ENCODE peak calls at places on chromosomes 16 and 17, in four cellular contexts. Y, P, W and H are unnamed samples.

GRCh38 chr16:46765050-46765449 is 16.9 kb upstream of the MYLK3 start:
- DNase-seq in Y (no peak), P (peak), W (no peak), H (no peak)

GRCh38 chr17:36934759-36935630 is 2.3 kb upstream of the LHX1 start:
- DNase-seq in Y (no peak), P (no peak), W (no peak), H (no peak)

GRCh38 chr17:35915153-35915969 is 15.2 kb downstream of the RDM1 start:
- DNase-seq in Y (no peak), P (no peak), W (no peak), H (no peak)

GRCh38 chr17:538096-538973 is 176.3 kb downstream of the VPS53 start:
- DNase-seq in Y (no peak), P (no peak), W (no peak), H (no peak)

GRCh38 chr17:80071116-80071980 is 30.0 kb upstream of the GAA start:
- DNase-seq in Y (peak), P (peak), W (no peak), H (no peak)

GRCh38 chr17:61464121-61464905 is 12.1 kb downstream of the TBX4 start:
- DNase-seq in Y (no peak), P (no peak), W (no peak), H (no peak)

GRCh38 chr16:17944345-17944744 is 392.2 kb downstream of the NPIPA8 start:
- DNase-seq in Y (no peak), P (no peak), W (no peak), H (no peak)

GRCh38 chr17:65278820-65279184 is 141.6 kb downstream of the RGS9 start:
- DNase-seq in Y (no peak), P (no peak), W (no peak), H (no peak)

GRCh38 chr17:4503283-4504005 is 4.8 kb downstream of the SPNS2 start:
- DNase-seq in Y (no peak), P (no peak), W (no peak), H (no peak)

GRCh38 chr16:83717814-83718213 is 90.0 kb upstream of the HSBP1 start:
- DNase-seq in Y (no peak), P (peak), W (no peak), H (no peak)

GRCh38 chr16:83715217-83715920 is 92.4 kb upstream of the HSBP1 start:
- DNase-seq in Y (no peak), P (no peak), W (no peak), H (no peak)

GRCh38 chr16:83720213-83720612 is 87.6 kb upstream of the HSBP1 start:
- DNase-seq in Y (no peak), P (no peak), W (no peak), H (no peak)

GRCh38 chr16:83714286-83714685 is 93.5 kb upstream of the HSBP1 start:
- DNase-seq in Y (no peak), P (no peak), W (no peak), H (no peak)

DNA sequence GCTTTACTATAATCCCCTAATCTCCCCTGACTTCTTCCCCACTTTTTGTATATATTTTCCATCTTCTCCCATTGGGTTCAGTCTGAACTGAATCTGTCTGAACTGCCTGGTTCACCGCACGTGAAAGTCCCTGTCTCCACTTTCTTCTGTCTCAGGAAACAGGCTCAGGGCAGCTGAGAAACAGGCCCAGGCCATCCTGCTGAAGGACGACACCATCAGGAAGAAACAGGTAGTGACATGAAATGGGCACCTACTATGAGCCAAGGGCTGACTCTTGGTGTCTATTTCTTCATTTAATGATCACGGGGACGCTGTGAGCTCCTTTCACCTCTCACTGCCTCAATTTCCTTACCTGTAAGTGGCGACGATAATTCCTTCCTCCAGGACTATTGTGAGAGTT is 90.5 kb upstream of the HSBP1 start:
- DNase-seq in Y (no peak), P (no peak), W (no peak), H (no peak)
- TF ChIP-seq CTCF in Y (no peak), P (no peak), W (no peak), H (no peak)

GRCh38 chr16:67447508-67448076 is 16.7 kb downstream of the HSD11B2 start:
- DNase-seq in Y (peak), P (peak), W (peak), H (no peak)
- TF ChIP-seq CTCF in Y (peak), P (peak), W (peak), H (peak)

GRCh38 chr17:18954321-18954720 is 2.4 kb downstream of the SLC5A10 start:
- DNase-seq in Y (no peak), P (no peak), W (no peak), H (no peak)

GRCh38 chr17:18950944-18951905 is 740 bp upstream of the SLC5A10 start:
- DNase-seq in Y (peak), P (no peak), W (no peak), H (no peak)

GRCh38 chr17:18953231-18953728 is 1.3 kb downstream of the SLC5A10 start:
- DNase-seq in Y (no peak), P (no peak), W (no peak), H (no peak)

GRCh38 chr17:18949566-18949965 is 2.4 kb upstream of the SLC5A10 start:
- DNase-seq in Y (no peak), P (no peak), W (no peak), H (no peak)

DNA sequence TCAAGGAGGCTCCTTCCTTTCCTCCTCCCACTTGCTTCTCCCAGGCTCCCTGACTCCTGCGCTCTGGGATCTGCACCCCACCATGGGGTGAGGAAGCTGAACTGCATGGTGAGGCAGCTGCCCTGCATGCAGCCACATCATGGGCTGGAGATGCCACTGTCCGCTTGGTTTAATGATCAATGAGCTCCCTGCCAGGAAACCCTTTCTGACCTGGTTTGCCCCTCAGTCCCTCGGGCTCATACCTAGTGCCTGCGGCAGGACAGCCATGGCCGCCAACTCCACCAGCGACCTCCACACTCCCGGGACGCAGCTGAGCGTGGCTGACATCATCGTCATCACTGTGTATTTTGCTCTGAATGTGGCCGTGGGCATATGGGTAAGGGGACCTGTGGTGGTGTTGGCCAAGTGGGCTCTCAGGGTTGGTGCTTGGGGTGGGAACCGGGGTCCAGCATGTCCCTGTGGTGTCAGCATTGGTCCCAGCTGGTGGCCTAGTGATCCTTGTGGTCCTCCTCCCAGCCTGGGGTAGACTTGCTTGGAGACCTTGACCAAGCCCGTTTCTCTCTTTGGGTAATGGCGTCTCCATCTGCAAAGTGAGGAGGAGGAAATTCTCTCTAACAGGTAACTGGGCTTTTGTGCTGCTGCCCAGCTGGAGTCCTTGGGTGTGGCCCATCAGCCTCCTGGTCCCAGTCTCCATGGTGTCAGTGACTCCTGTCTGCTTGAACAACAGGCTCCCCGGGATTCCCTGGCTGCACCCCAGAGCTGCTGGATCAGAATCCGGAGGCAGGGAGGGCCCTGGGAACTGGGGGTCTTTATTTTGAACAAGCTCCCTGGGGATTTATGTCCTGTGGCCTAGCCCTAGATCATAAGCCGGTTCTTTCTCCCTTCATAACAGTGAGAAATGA is at the start of gene SLC5A10:
- DNase-seq in Y (no peak), P (no peak), W (no peak), H (no peak)
- TF ChIP-seq CTCF in Y (no peak), P (peak), W (no peak), H (peak)

GRCh38 chr17:73304971-73305786 is 6.6 kb downstream of the CDC42EP4 start:
- DNase-seq in Y (no peak), P (peak), W (no peak), H (no peak)
- TF ChIP-seq CTCF in Y (no peak), P (peak), W (no peak), H (no peak)

GRCh38 chr17:39667262-39668140 is 752 bp upstream of the PNMT start:
- DNase-seq in Y (no peak), P (no peak), W (no peak), H (no peak)

GRCh38 chr17:39666231-39666600 is 1.1 kb downstream of the TCAP start:
- DNase-seq in Y (no peak), P (no peak), W (no peak), H (no peak)

GRCh38 chr17:39664581-39665561 is at the start of gene TCAP:
- DNase-seq in Y (no peak), P (no peak), W (no peak), H (no peak)

GRCh38 chr17:39666601-39667261 is 1.5 kb upstream of the PNMT start:
- DNase-seq in Y (no peak), P (peak), W (no peak), H (no peak)

GRCh38 chr17:39665642-39666221 is 583 bp downstream of the TCAP start:
- DNase-seq in Y (no peak), P (no peak), W (no peak), H (no peak)
- TF ChIP-seq CTCF in Y (no peak), P (no peak), W (no peak), H (peak)

GRCh38 chr16:73390491-73390890 is 342.6 kb upstream of the ZFHX3 start:
- DNase-seq in Y (no peak), P (no peak), W (no peak), H (no peak)
- TF ChIP-seq CTCF in Y (no peak), P (no peak), W (no peak), H (no peak)

DNA sequence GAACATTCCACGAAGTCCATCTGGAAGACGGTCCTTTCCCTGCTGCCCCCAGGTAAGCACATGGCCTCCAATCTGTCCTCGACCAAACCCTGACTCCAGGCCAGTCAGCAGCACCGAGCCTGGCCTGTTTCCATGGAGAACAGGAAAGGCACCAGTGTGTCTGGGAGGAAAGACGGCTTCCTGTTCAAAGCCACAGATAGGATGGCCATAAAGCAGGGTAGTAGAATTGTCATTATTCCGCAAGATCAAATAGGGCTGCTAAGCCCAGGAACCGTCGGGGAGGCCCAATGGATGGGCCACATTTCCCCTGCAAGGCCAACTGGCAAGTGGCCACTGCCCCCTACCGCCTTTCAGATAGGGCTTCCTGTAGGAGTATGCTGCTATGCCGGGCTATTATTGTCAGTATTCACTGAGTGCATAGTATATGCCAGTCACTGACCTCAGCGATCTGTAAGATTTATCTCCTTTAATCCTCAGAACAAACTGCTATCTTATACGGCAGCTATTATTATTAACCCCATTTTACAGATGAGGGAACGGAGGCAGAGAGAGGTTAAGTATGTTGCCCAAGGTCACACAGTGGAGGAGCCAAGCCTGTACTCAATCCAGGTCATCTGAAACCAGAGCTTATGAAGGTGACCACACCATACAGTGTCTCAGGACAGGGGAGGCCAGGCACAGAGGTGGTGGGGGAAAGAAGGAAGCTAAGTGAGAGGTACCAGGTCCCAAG is 23.0 kb upstream of the PLCG2 start:
- DNase-seq in Y (no peak), P (peak), W (no peak), H (no peak)
- TF ChIP-seq CTCF in Y (no peak), P (no peak), W (no peak), H (no peak)

DNA sequence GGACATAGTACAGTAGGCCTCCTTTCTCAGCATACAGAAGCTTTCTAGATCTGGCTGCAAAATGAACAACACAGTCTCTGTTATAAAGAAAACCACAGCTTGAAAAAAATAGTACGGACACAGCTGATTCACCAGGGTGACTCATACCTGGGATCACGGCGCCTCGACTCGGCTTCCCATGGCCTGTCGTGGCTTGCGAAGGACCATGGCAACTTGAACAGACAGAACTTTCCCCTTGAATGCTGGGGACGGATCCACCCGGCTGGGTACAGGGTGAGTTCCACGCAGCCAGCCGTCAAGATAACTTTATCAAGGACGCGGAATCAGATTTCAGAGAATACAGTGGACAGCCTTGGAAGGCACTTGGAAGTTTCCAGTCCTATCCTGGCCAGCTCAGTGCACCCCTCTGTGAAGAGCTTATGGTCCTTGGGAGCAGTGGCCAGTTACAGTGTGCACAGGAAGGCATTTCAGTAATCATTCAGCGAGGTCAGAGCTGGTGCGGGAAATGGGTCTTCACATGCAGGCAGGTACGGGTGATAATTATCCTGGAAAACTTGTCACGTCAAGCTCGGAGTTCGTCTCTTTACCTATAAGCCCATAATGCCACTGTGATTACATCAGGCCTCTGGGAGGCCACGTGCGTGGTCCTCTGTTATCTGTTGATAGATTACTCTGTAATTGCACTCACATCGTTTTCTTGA is 57.9 kb upstream of the MAF start:
- DNase-seq in Y (no peak), P (peak), W (no peak), H (no peak)
- TF ChIP-seq CTCF in Y (no peak), P (no peak), W (no peak), H (no peak)

DNA sequence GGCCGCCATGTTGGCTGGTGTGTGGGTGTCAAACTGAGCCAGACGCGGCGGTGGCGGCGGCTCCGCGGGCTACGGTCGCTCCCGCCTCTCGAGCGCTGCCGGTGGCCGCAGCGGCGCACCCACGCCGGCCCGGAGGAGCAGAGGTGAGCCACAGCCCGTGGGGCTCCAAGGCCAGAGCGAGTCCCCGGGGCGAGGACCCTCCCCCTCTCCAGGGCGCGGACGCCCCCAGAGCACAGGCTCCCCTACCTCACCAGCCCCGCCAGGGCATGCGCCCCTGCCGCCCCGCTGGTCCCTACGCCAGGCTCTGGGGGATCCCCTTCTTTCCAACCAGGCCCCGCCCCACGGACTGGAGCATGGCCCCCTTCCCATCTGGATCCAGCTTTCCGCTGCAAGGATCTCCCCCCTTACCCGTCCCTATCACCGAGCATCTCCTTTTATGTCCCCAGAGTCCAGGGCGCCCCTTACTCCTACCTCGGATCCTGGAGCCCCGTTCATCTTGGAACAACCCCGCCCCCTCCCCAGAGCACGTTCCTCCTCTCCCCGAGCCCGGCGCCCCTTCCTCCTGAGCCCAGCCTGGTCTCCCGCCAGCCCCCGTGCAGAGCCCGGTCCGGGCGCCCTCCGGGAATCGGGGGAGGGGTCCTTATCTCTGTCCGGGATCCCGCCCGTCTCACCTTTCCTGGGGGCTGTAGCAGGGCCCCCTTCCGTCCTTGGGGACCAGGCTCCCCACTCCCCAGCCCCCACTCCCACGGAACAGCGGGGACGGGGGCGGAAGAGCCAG is 412 bp downstream of the EPN2 start:
- DNase-seq in Y (peak), P (no peak), W (peak), H (peak)
- TF ChIP-seq CTCF in Y (peak), P (no peak), W (no peak), H (no peak)